ENCODE peak calls at places on chromosomes 5 and 9, in nine cellular contexts. S is ecto neural progenitor cell; A is NCI-H1092 treated with DMSO at 0.1 percent for 48 hours; M is activated CD4-positive, CD25-positive, alpha-beta regulatory T cell treated with anti-CD3 and anti-CD28 coated beads, Interleukin-2, amount 50 U/mL, for 16 hours; L is stimulated activated CD4-positive, alpha-beta T cell treated with anti-CD3 and anti-CD28 coated beads, Interleukin-4, amount 100 ng/mL, for 24 hours; T is nucleus accumbens; X is EL; W is kidney glomerular epithelial cell; P is posterior vena cava. Q is an unnamed sample.

GRCh38 chr5:175471628-175472027 is 6.7 kb upstream of the SFXN1 start:
- DNase-seq in S (no peak), X (no peak), W (no peak), A (no peak), P (no peak), M (no peak), T (no peak), L (peak; percentile 22), Q (no peak)

GRCh38 chr9:134624119-134624826 is 17.3 kb upstream of the COL5A1 start:
- DNase-seq in S (no peak), L (no peak), X (peak; percentile 29), P (peak; percentile 71), W (no peak), M (no peak), T (no peak), A (no peak), Q (peak; percentile 44)

GRCh38 chr9:36137392-36138004 is 965 bp downstream of the GLIPR2 start:
- DNase-seq in L (no peak), T (no peak), W (no peak), M (no peak), S (no peak), P (peak; percentile 84), X (no peak), A (no peak), Q (peak; percentile 85)

GRCh38 chr5:149228610-149229297 is 42.9 kb upstream of the AFAP1L1 start:
- DNase-seq in S (no peak), W (peak; percentile 42), P (no peak), M (no peak), T (no peak), X (peak; percentile 91), L (no peak), A (no peak), Q (peak; percentile 91)

GRCh38 chr5:77518304-77518703 is 26.2 kb upstream of the WDR41 start:
- DNase-seq in M (no peak), A (peak; percentile 20), S (no peak), W (no peak), L (no peak), T (no peak), X (peak; percentile 9), P (no peak), Q (peak; percentile 19)

GRCh38 chr9:27247756-27248155 is 49.2 kb downstream of the EQTN start:
- DNase-seq in S (peak; percentile 57), X (peak; percentile 57), T (no peak), A (peak; percentile 32), W (no peak), M (no peak), P (no peak), L (no peak), Q (no peak)

GRCh38 chr9:134481762-134482161 is 155.5 kb downstream of the RXRA start:
- DNase-seq in X (no peak), M (no peak), A (no peak), P (no peak), W (no peak), T (no peak), S (no peak), L (no peak), Q (no peak)

GRCh38 chr5:42759456-42759855 is 2.8 kb downstream of the CCDC152 start:
- DNase-seq in P (no peak), L (no peak), M (no peak), T (no peak), A (no peak), X (no peak), S (no peak), W (no peak), Q (no peak)

GRCh38 chr9:35852876-35853865 is 17.0 kb downstream of the OR13J1 start:
- DNase-seq in A (no peak), P (peak; percentile 80), W (no peak), S (peak; percentile 37), L (no peak), M (no peak), T (no peak), X (no peak), Q (no peak)

GRCh38 chr5:140734354-140734753 is 34.1 kb downstream of the ZMAT2 start:
- DNase-seq in X (no peak), T (no peak), M (no peak), P (no peak), L (no peak), W (no peak), S (no peak), A (no peak), Q (peak; percentile 13)

GRCh38 chr9:125655074-125655633 is 51.9 kb downstream of the MAPKAP1 start:
- DNase-seq in T (no peak), X (no peak), M (no peak), W (no peak), P (no peak), L (no peak), S (no peak), A (no peak), Q (no peak)

GRCh38 chr9:134055981-134056461 is 11.8 kb downstream of the BRD3 start:
- DNase-seq in W (peak; percentile 59), T (peak; percentile 64), S (no peak), L (no peak), P (peak; percentile 92), A (peak; percentile 6), M (no peak), X (peak; percentile 65), Q (peak; percentile 93)

GRCh38 chr5:69300537-69301203 is 31.9 kb downstream of the CCDC125 start:
- DNase-seq in S (no peak), A (no peak), L (no peak), X (no peak), W (no peak), P (no peak), T (no peak), M (no peak), Q (no peak)

GRCh38 chr5:177366528-177367322 is 9.0 kb downstream of the RGS14 start:
- DNase-seq in X (peak; percentile 88), S (peak; percentile 94), W (peak; percentile 86), M (no peak), P (peak; percentile 96), A (no peak), L (no peak), T (peak; percentile 34), Q (peak; percentile 66)

GRCh38 chr9:95778957-95779356 is 96.5 kb upstream of the ERCC6L2 start:
- DNase-seq in M (no peak), S (no peak), A (no peak), T (no peak), L (no peak), P (no peak), W (no peak), X (peak; percentile 69), Q (no peak)

GRCh38 chr5:108989761-108990392 is 242.2 kb downstream of the FER start:
- DNase-seq in X (peak; percentile 19), M (no peak), A (no peak), P (no peak), S (no peak), T (no peak), W (no peak), L (no peak), Q (no peak)

GRCh38 chr5:62403411-62404250 is at the start of gene DIMT1:
- DNase-seq in M (peak; percentile 87), T (peak; percentile 97), L (peak; percentile 95), S (peak; percentile 95), W (peak; percentile 96), P (peak; percentile 98), A (peak; percentile 92), X (peak; percentile 98), Q (peak; percentile 99)

GRCh38 chr9:94993141-94993820 is 266.8 kb downstream of the AOPEP start:
- DNase-seq in S (no peak), A (no peak), L (no peak), W (no peak), M (no peak), X (no peak), T (no peak), P (no peak), Q (no peak)

GRCh38 chr5:6359941-6360683 is 18.2 kb downstream of the MED10 start:
- DNase-seq in W (no peak), T (no peak), A (no peak), X (peak; percentile 10), M (no peak), L (no peak), S (no peak), P (no peak), Q (no peak)

GRCh38 chr9:3480353-3480655 is 45.5 kb downstream of the RFX3 start:
- DNase-seq in W (no peak), M (no peak), T (no peak), P (no peak), A (no peak), L (no peak), X (no peak), S (no peak), Q (no peak)

GRCh38 chr5:35114698-35115097 is 66.9 kb upstream of the AGXT2 start:
- DNase-seq in W (no peak), M (no peak), X (no peak), A (no peak), L (no peak), S (no peak), T (no peak), P (no peak), Q (no peak)

GRCh38 chr5:173518856-173519255 is 97.6 kb downstream of the BOD1 start:
- DNase-seq in A (no peak), T (no peak), P (no peak), X (no peak), W (no peak), M (no peak), S (no peak), L (no peak), Q (no peak)

GRCh38 chr5:146069780-146070099 is 35.6 kb downstream of the PLAC8L1 start:
- DNase-seq in X (no peak), A (no peak), L (no peak), S (no peak), P (no peak), T (no peak), W (no peak), M (no peak), Q (no peak)

GRCh38 chr9:114096041-114096511 is 3.0 kb downstream of the KIF12 start:
- DNase-seq in T (no peak), L (no peak), M (no peak), S (no peak), X (no peak), W (no peak), A (no peak), P (peak; percentile 76), Q (no peak)

GRCh38 chr9:133647765-133648469 is 11.8 kb downstream of the DBH start:
- DNase-seq in M (no peak), L (no peak), A (no peak), T (peak; percentile 11), W (no peak), S (no peak), P (no peak), X (no peak), Q (no peak)

GRCh38 chr5:172910828-172911627 is 48.2 kb upstream of the RPL26L1 start:
- DNase-seq in X (peak; percentile 87), S (no peak), P (peak; percentile 92), M (no peak), W (peak; percentile 93), T (no peak), A (no peak), L (peak; percentile 6), Q (no peak)

GRCh38 chr5:78475370-78475769 is 115.0 kb downstream of the SCAMP1 start:
- DNase-seq in A (no peak), T (no peak), X (no peak), S (no peak), W (no peak), M (no peak), P (no peak), L (no peak), Q (no peak)

GRCh38 chr5:152332696-152333095 is 72.4 kb downstream of the NMUR2 start:
- DNase-seq in M (no peak), T (no peak), L (no peak), P (no peak), S (no peak), W (no peak), X (no peak), A (no peak), Q (no peak)

GRCh38 chr5:107655836-107656235 is 14.9 kb downstream of the EFNA5 start:
- DNase-seq in X (no peak), A (no peak), P (no peak), L (no peak), M (no peak), T (no peak), W (no peak), S (no peak), Q (peak; percentile 57)

GRCh38 chr5:97046270-97046982 is 96.0 kb downstream of the LIX1 start:
- DNase-seq in X (peak; percentile 38), W (peak; percentile 65), P (no peak), S (no peak), T (no peak), A (no peak), L (no peak), M (no peak), Q (no peak)

GRCh38 chr9:671997-672396 is 169.5 kb upstream of the DMRT1 start:
- DNase-seq in T (no peak), W (no peak), M (no peak), A (no peak), S (no peak), L (no peak), P (no peak), X (no peak), Q (no peak)